ENCODE peak calls at places on chromosome 1, in seven cellular contexts. One of them, this sample, is unnamed.

GRCh38 chr1:210920716-210921694 is 212.9 kb downstream of the KCNH1 start:
- DNase-seq in NB4: no peak
- DNase-seq in activated CD8-positive, alpha-beta memory T cell treated with anti-CD3 and anti-CD28 coated beads, Interleukin-2, amount 50 U/mL, for 48 hours: no peak
- DNase-seq in activated CD4-positive, alpha-beta T cell treated with anti-CD3 and anti-CD28 coated beads for 48 hours: no peak
- DNase-seq in naive thymus-derived CD8-positive, alpha-beta T cell: no peak
- DNase-seq in AG04450: no peak
- DNase-seq in GM13976: no peak
- DNase-seq in this sample: no peak

GRCh38 chr1:40840526-40841323 is 21.4 kb downstream of the CITED4 start:
- DNase-seq in NB4: no peak
- DNase-seq in activated CD8-positive, alpha-beta memory T cell treated with anti-CD3 and anti-CD28 coated beads, Interleukin-2, amount 50 U/mL, for 48 hours: no peak
- DNase-seq in activated CD4-positive, alpha-beta T cell treated with anti-CD3 and anti-CD28 coated beads for 48 hours: no peak
- DNase-seq in naive thymus-derived CD8-positive, alpha-beta T cell: peak; percentile 69
- DNase-seq in AG04450: no peak
- DNase-seq in GM13976: no peak
- DNase-seq in this sample: no peak

GRCh38 chr1:86939406-86939805 is 25.0 kb downstream of the HS2ST1 start:
- DNase-seq in NB4: no peak
- DNase-seq in activated CD8-positive, alpha-beta memory T cell treated with anti-CD3 and anti-CD28 coated beads, Interleukin-2, amount 50 U/mL, for 48 hours: no peak
- DNase-seq in activated CD4-positive, alpha-beta T cell treated with anti-CD3 and anti-CD28 coated beads for 48 hours: no peak
- DNase-seq in naive thymus-derived CD8-positive, alpha-beta T cell: no peak
- DNase-seq in AG04450: no peak
- DNase-seq in GM13976: no peak
- DNase-seq in this sample: no peak

GRCh38 chr1:93605812-93606512 is 75.7 kb downstream of the BCAR3 start:
- DNase-seq in NB4: no peak
- DNase-seq in activated CD8-positive, alpha-beta memory T cell treated with anti-CD3 and anti-CD28 coated beads, Interleukin-2, amount 50 U/mL, for 48 hours: no peak
- DNase-seq in activated CD4-positive, alpha-beta T cell treated with anti-CD3 and anti-CD28 coated beads for 48 hours: peak; percentile 20
- DNase-seq in naive thymus-derived CD8-positive, alpha-beta T cell: no peak
- DNase-seq in AG04450: peak; percentile 74
- DNase-seq in GM13976: no peak
- DNase-seq in this sample: no peak

GRCh38 chr1:86706018-86706417 is 1.6 kb downstream of the SH3GLB1 start:
- DNase-seq in NB4: no peak
- DNase-seq in activated CD8-positive, alpha-beta memory T cell treated with anti-CD3 and anti-CD28 coated beads, Interleukin-2, amount 50 U/mL, for 48 hours: no peak
- DNase-seq in activated CD4-positive, alpha-beta T cell treated with anti-CD3 and anti-CD28 coated beads for 48 hours: no peak
- DNase-seq in naive thymus-derived CD8-positive, alpha-beta T cell: no peak
- DNase-seq in AG04450: no peak
- DNase-seq in GM13976: no peak
- DNase-seq in this sample: no peak

GRCh38 chr1:94621392-94621791 is 79.8 kb upstream of the F3 start:
- DNase-seq in NB4: peak; percentile 67
- DNase-seq in activated CD8-positive, alpha-beta memory T cell treated with anti-CD3 and anti-CD28 coated beads, Interleukin-2, amount 50 U/mL, for 48 hours: no peak
- DNase-seq in activated CD4-positive, alpha-beta T cell treated with anti-CD3 and anti-CD28 coated beads for 48 hours: no peak
- DNase-seq in naive thymus-derived CD8-positive, alpha-beta T cell: no peak
- DNase-seq in AG04450: no peak
- DNase-seq in GM13976: no peak
- DNase-seq in this sample: peak; percentile 48

GRCh38 chr1:208598021-208598420 is 353.8 kb upstream of the PLXNA2 start:
- DNase-seq in NB4: no peak
- DNase-seq in activated CD8-positive, alpha-beta memory T cell treated with anti-CD3 and anti-CD28 coated beads, Interleukin-2, amount 50 U/mL, for 48 hours: no peak
- DNase-seq in activated CD4-positive, alpha-beta T cell treated with anti-CD3 and anti-CD28 coated beads for 48 hours: no peak
- DNase-seq in naive thymus-derived CD8-positive, alpha-beta T cell: no peak
- DNase-seq in AG04450: no peak
- DNase-seq in GM13976: no peak
- DNase-seq in this sample: no peak

GRCh38 chr1:94580367-94581115 is 39.0 kb upstream of the F3 start:
- DNase-seq in NB4: no peak
- DNase-seq in activated CD8-positive, alpha-beta memory T cell treated with anti-CD3 and anti-CD28 coated beads, Interleukin-2, amount 50 U/mL, for 48 hours: no peak
- DNase-seq in activated CD4-positive, alpha-beta T cell treated with anti-CD3 and anti-CD28 coated beads for 48 hours: no peak
- DNase-seq in naive thymus-derived CD8-positive, alpha-beta T cell: no peak
- DNase-seq in AG04450: no peak
- DNase-seq in GM13976: no peak
- DNase-seq in this sample: no peak

GRCh38 chr1:246450485-246451251 is 56.4 kb downstream of the SMYD3 start:
- DNase-seq in NB4: peak; percentile 49
- DNase-seq in activated CD8-positive, alpha-beta memory T cell treated with anti-CD3 and anti-CD28 coated beads, Interleukin-2, amount 50 U/mL, for 48 hours: no peak
- DNase-seq in activated CD4-positive, alpha-beta T cell treated with anti-CD3 and anti-CD28 coated beads for 48 hours: no peak
- DNase-seq in naive thymus-derived CD8-positive, alpha-beta T cell: peak; percentile 7
- DNase-seq in AG04450: no peak
- DNase-seq in GM13976: peak; percentile 42
- DNase-seq in this sample: peak; percentile 34

GRCh38 chr1:25253911-25254310 is 6.7 kb upstream of the RSRP1 start:
- DNase-seq in NB4: peak; percentile 0
- DNase-seq in activated CD8-positive, alpha-beta memory T cell treated with anti-CD3 and anti-CD28 coated beads, Interleukin-2, amount 50 U/mL, for 48 hours: no peak
- DNase-seq in activated CD4-positive, alpha-beta T cell treated with anti-CD3 and anti-CD28 coated beads for 48 hours: no peak
- DNase-seq in naive thymus-derived CD8-positive, alpha-beta T cell: no peak
- DNase-seq in AG04450: no peak
- DNase-seq in GM13976: no peak
- DNase-seq in this sample: no peak

GRCh38 chr1:240212552-240212951 is 120.9 kb downstream of the FMN2 start:
- DNase-seq in NB4: no peak
- DNase-seq in activated CD8-positive, alpha-beta memory T cell treated with anti-CD3 and anti-CD28 coated beads, Interleukin-2, amount 50 U/mL, for 48 hours: no peak
- DNase-seq in activated CD4-positive, alpha-beta T cell treated with anti-CD3 and anti-CD28 coated beads for 48 hours: no peak
- DNase-seq in naive thymus-derived CD8-positive, alpha-beta T cell: no peak
- DNase-seq in AG04450: no peak
- DNase-seq in GM13976: no peak
- DNase-seq in this sample: no peak

GRCh38 chr1:20696397-20697333 is 21.1 kb downstream of the KIF17 start:
- DNase-seq in NB4: peak; percentile 91
- DNase-seq in activated CD8-positive, alpha-beta memory T cell treated with anti-CD3 and anti-CD28 coated beads, Interleukin-2, amount 50 U/mL, for 48 hours: peak; percentile 88
- DNase-seq in activated CD4-positive, alpha-beta T cell treated with anti-CD3 and anti-CD28 coated beads for 48 hours: peak; percentile 86
- DNase-seq in naive thymus-derived CD8-positive, alpha-beta T cell: peak; percentile 70
- DNase-seq in AG04450: peak; percentile 90
- DNase-seq in GM13976: peak; percentile 93
- DNase-seq in this sample: peak; percentile 88

GRCh38 chr1:169236143-169236542 is 129.7 kb downstream of the ATP1B1 start:
- DNase-seq in NB4: no peak
- DNase-seq in activated CD8-positive, alpha-beta memory T cell treated with anti-CD3 and anti-CD28 coated beads, Interleukin-2, amount 50 U/mL, for 48 hours: no peak
- DNase-seq in activated CD4-positive, alpha-beta T cell treated with anti-CD3 and anti-CD28 coated beads for 48 hours: no peak
- DNase-seq in naive thymus-derived CD8-positive, alpha-beta T cell: no peak
- DNase-seq in AG04450: no peak
- DNase-seq in GM13976: no peak
- DNase-seq in this sample: peak; percentile 35

GRCh38 chr1:42282867-42283583 is 52.0 kb downstream of the FOXJ3 start:
- DNase-seq in NB4: peak; percentile 51
- DNase-seq in activated CD8-positive, alpha-beta memory T cell treated with anti-CD3 and anti-CD28 coated beads, Interleukin-2, amount 50 U/mL, for 48 hours: no peak
- DNase-seq in activated CD4-positive, alpha-beta T cell treated with anti-CD3 and anti-CD28 coated beads for 48 hours: no peak
- DNase-seq in naive thymus-derived CD8-positive, alpha-beta T cell: no peak
- DNase-seq in AG04450: no peak
- DNase-seq in GM13976: no peak
- DNase-seq in this sample: no peak

GRCh38 chr1:101101362-101101761 is 75.8 kb upstream of the DPH5 start:
- DNase-seq in NB4: no peak
- DNase-seq in activated CD8-positive, alpha-beta memory T cell treated with anti-CD3 and anti-CD28 coated beads, Interleukin-2, amount 50 U/mL, for 48 hours: no peak
- DNase-seq in activated CD4-positive, alpha-beta T cell treated with anti-CD3 and anti-CD28 coated beads for 48 hours: no peak
- DNase-seq in naive thymus-derived CD8-positive, alpha-beta T cell: no peak
- DNase-seq in AG04450: no peak
- DNase-seq in GM13976: no peak
- DNase-seq in this sample: no peak

GRCh38 chr1:102191723-102192122 is 195.0 kb upstream of the OLFM3 start:
- DNase-seq in NB4: peak; percentile 49
- DNase-seq in activated CD8-positive, alpha-beta memory T cell treated with anti-CD3 and anti-CD28 coated beads, Interleukin-2, amount 50 U/mL, for 48 hours: no peak
- DNase-seq in activated CD4-positive, alpha-beta T cell treated with anti-CD3 and anti-CD28 coated beads for 48 hours: no peak
- DNase-seq in naive thymus-derived CD8-positive, alpha-beta T cell: no peak
- DNase-seq in AG04450: no peak
- DNase-seq in GM13976: peak; percentile 6
- DNase-seq in this sample: peak; percentile 32

GRCh38 chr1:233962878-233963277 is 58.4 kb downstream of the SLC35F3 start:
- DNase-seq in NB4: no peak
- DNase-seq in activated CD8-positive, alpha-beta memory T cell treated with anti-CD3 and anti-CD28 coated beads, Interleukin-2, amount 50 U/mL, for 48 hours: no peak
- DNase-seq in activated CD4-positive, alpha-beta T cell treated with anti-CD3 and anti-CD28 coated beads for 48 hours: no peak
- DNase-seq in naive thymus-derived CD8-positive, alpha-beta T cell: no peak
- DNase-seq in AG04450: no peak
- DNase-seq in GM13976: no peak
- DNase-seq in this sample: no peak

GRCh38 chr1:18575620-18576019 is 55.0 kb upstream of the PAX7 start:
- DNase-seq in NB4: no peak
- DNase-seq in activated CD8-positive, alpha-beta memory T cell treated with anti-CD3 and anti-CD28 coated beads, Interleukin-2, amount 50 U/mL, for 48 hours: peak; percentile 82
- DNase-seq in activated CD4-positive, alpha-beta T cell treated with anti-CD3 and anti-CD28 coated beads for 48 hours: peak; percentile 68
- DNase-seq in naive thymus-derived CD8-positive, alpha-beta T cell: peak; percentile 33
- DNase-seq in AG04450: no peak
- DNase-seq in GM13976: peak; percentile 80
- DNase-seq in this sample: peak; percentile 61

GRCh38 chr1:208243851-208244583 is at the start of gene PLXNA2:
- DNase-seq in NB4: peak; percentile 89
- DNase-seq in activated CD8-positive, alpha-beta memory T cell treated with anti-CD3 and anti-CD28 coated beads, Interleukin-2, amount 50 U/mL, for 48 hours: peak; percentile 71
- DNase-seq in activated CD4-positive, alpha-beta T cell treated with anti-CD3 and anti-CD28 coated beads for 48 hours: peak; percentile 46
- DNase-seq in naive thymus-derived CD8-positive, alpha-beta T cell: peak; percentile 54
- DNase-seq in AG04450: no peak
- DNase-seq in GM13976: peak; percentile 53
- DNase-seq in this sample: peak; percentile 95

GRCh38 chr1:178023181-178023618 is 53.3 kb upstream of the SEC16B start:
- DNase-seq in NB4: peak; percentile 27
- DNase-seq in activated CD8-positive, alpha-beta memory T cell treated with anti-CD3 and anti-CD28 coated beads, Interleukin-2, amount 50 U/mL, for 48 hours: no peak
- DNase-seq in activated CD4-positive, alpha-beta T cell treated with anti-CD3 and anti-CD28 coated beads for 48 hours: no peak
- DNase-seq in naive thymus-derived CD8-positive, alpha-beta T cell: no peak
- DNase-seq in AG04450: no peak
- DNase-seq in GM13976: no peak
- DNase-seq in this sample: no peak

GRCh38 chr1:109636201-109636952 is 16.7 kb downstream of the AMPD2 start:
- DNase-seq in NB4: peak; percentile 45
- DNase-seq in activated CD8-positive, alpha-beta memory T cell treated with anti-CD3 and anti-CD28 coated beads, Interleukin-2, amount 50 U/mL, for 48 hours: no peak
- DNase-seq in activated CD4-positive, alpha-beta T cell treated with anti-CD3 and anti-CD28 coated beads for 48 hours: no peak
- DNase-seq in naive thymus-derived CD8-positive, alpha-beta T cell: no peak
- DNase-seq in AG04450: no peak
- DNase-seq in GM13976: no peak
- DNase-seq in this sample: no peak

GRCh38 chr1:44043176-44044070 is 12.2 kb upstream of the SLC6A9 start:
- DNase-seq in NB4: no peak
- DNase-seq in activated CD8-positive, alpha-beta memory T cell treated with anti-CD3 and anti-CD28 coated beads, Interleukin-2, amount 50 U/mL, for 48 hours: no peak
- DNase-seq in activated CD4-positive, alpha-beta T cell treated with anti-CD3 and anti-CD28 coated beads for 48 hours: no peak
- DNase-seq in naive thymus-derived CD8-positive, alpha-beta T cell: no peak
- DNase-seq in AG04450: no peak
- DNase-seq in GM13976: no peak
- DNase-seq in this sample: no peak

GRCh38 chr1:235073331-235073967 is 55.2 kb downstream of the TOMM20 start:
- DNase-seq in NB4: no peak
- DNase-seq in activated CD8-positive, alpha-beta memory T cell treated with anti-CD3 and anti-CD28 coated beads, Interleukin-2, amount 50 U/mL, for 48 hours: no peak
- DNase-seq in activated CD4-positive, alpha-beta T cell treated with anti-CD3 and anti-CD28 coated beads for 48 hours: no peak
- DNase-seq in naive thymus-derived CD8-positive, alpha-beta T cell: no peak
- DNase-seq in AG04450: no peak
- DNase-seq in GM13976: no peak
- DNase-seq in this sample: no peak

GRCh38 chr1:53637726-53638640 is 101.0 kb downstream of the GLIS1 start:
- DNase-seq in NB4: peak; percentile 85
- DNase-seq in activated CD8-positive, alpha-beta memory T cell treated with anti-CD3 and anti-CD28 coated beads, Interleukin-2, amount 50 U/mL, for 48 hours: peak; percentile 41
- DNase-seq in activated CD4-positive, alpha-beta T cell treated with anti-CD3 and anti-CD28 coated beads for 48 hours: no peak
- DNase-seq in naive thymus-derived CD8-positive, alpha-beta T cell: no peak
- DNase-seq in AG04450: no peak
- DNase-seq in GM13976: no peak
- DNase-seq in this sample: no peak

GRCh38 chr1:229127301-229127700 is 143.6 kb upstream of the RAB4A start:
- DNase-seq in NB4: peak; percentile 76
- DNase-seq in activated CD8-positive, alpha-beta memory T cell treated with anti-CD3 and anti-CD28 coated beads, Interleukin-2, amount 50 U/mL, for 48 hours: peak; percentile 58
- DNase-seq in activated CD4-positive, alpha-beta T cell treated with anti-CD3 and anti-CD28 coated beads for 48 hours: peak; percentile 46
- DNase-seq in naive thymus-derived CD8-positive, alpha-beta T cell: peak; percentile 17
- DNase-seq in AG04450: no peak
- DNase-seq in GM13976: peak; percentile 47
- DNase-seq in this sample: peak; percentile 61

GRCh38 chr1:95071539-95071938 is 1.2 kb downstream of the ALG14 start:
- DNase-seq in NB4: no peak
- DNase-seq in activated CD8-positive, alpha-beta memory T cell treated with anti-CD3 and anti-CD28 coated beads, Interleukin-2, amount 50 U/mL, for 48 hours: no peak
- DNase-seq in activated CD4-positive, alpha-beta T cell treated with anti-CD3 and anti-CD28 coated beads for 48 hours: no peak
- DNase-seq in naive thymus-derived CD8-positive, alpha-beta T cell: no peak
- DNase-seq in AG04450: no peak
- DNase-seq in GM13976: no peak
- DNase-seq in this sample: no peak